ENCODE peak calls at places on chromosomes 12 and 14, in six cellular contexts. O is HCT116, D is uterus, M is spleen, L is sigmoid colon, J is adrenal gland. N is an unnamed sample.
A peak's percentile ranks its signal among the peaks of the same experiment; 100 is the strongest.

GRCh38 chr14:106620368-106620767 is 1094.0 kb downstream of the TMEM121 start:
- DNase-seq in O (no peak), D (no peak), M (no peak), L (no peak), J (no peak), N (no peak)

GRCh38 chr14:70343141-70343540 is 16.3 kb downstream of the COX16 start:
- DNase-seq in O (no peak), D (no peak), M (no peak), L (no peak), J (no peak), N (no peak)

GRCh38 chr12:71415336-71416231 is 24.0 kb upstream of the LGR5 start:
- DNase-seq in O (peak; percentile 42), D (no peak), M (no peak), L (no peak), J (peak; percentile 40), N (no peak)

GRCh38 chr14:100341301-100342031 is 18.3 kb downstream of the SLC25A47 start:
- DNase-seq in O (no peak), D (no peak), M (peak; percentile 74), L (no peak), J (peak; percentile 72), N (peak; percentile 39)

GRCh38 chr14:105414456-105415371 is 4.9 kb upstream of the MTA1 start:
- DNase-seq in O (no peak), D (peak; percentile 64), M (peak; percentile 89), L (peak; percentile 90), J (peak; percentile 67), N (peak; percentile 60)

GRCh38 chr14:77638738-77639137 is 22.3 kb upstream of the SPTLC2 start:
- DNase-seq in O (no peak), D (no peak), M (no peak), L (no peak), J (no peak), N (no peak)

GRCh38 chr12:54662028-54662427 is 13.9 kb upstream of the DCD start:
- DNase-seq in O (no peak), D (no peak), M (no peak), L (no peak), J (no peak), N (no peak)

GRCh38 chr14:74508844-74509428 is 15.4 kb downstream of the ISCA2 start:
- DNase-seq in O (no peak), D (no peak), M (peak; percentile 67), L (peak; percentile 63), J (no peak), N (no peak)

GRCh38 chr14:47150267-47150666 is 498.7 kb upstream of the RPL10L start:
- DNase-seq in O (no peak), D (no peak), M (no peak), L (no peak), J (no peak), N (no peak)

GRCh38 chr12:68271346-68271745 is 17.9 kb upstream of the IL22 start:
- DNase-seq in O (no peak), D (no peak), M (no peak), L (no peak), J (no peak), N (no peak)

GRCh38 chr14:57464013-57464730 is 29.5 kb downstream of the CCDC198 start:
- DNase-seq in O (no peak), D (no peak), M (no peak), L (no peak), J (no peak), N (no peak)

GRCh38 chr12:47376937-47377336 is 297.2 kb upstream of the AMIGO2 start:
- DNase-seq in O (no peak), D (no peak), M (no peak), L (no peak), J (no peak), N (no peak)

GRCh38 chr12:2678416-2678815 is 116.4 kb upstream of the FKBP4 start:
- DNase-seq in O (no peak), D (no peak), M (peak; percentile 49), L (no peak), J (no peak), N (no peak)

GRCh38 chr12:91717804-91718203 is 427.8 kb downstream of the BTG1 start:
- DNase-seq in O (no peak), D (no peak), M (no peak), L (no peak), J (no peak), N (no peak)

GRCh38 chr12:40146800-40147797 is 41.2 kb upstream of the SLC2A13 start:
- DNase-seq in O (no peak), D (no peak), M (no peak), L (peak; percentile 61), J (peak; percentile 61), N (no peak)

GRCh38 chr12:120060196-120060595 is 56.4 kb downstream of the RAB35 start:
- DNase-seq in O (no peak), D (no peak), M (no peak), L (no peak), J (no peak), N (no peak)

GRCh38 chr14:85533821-85534271 is 3.9 kb downstream of the FLRT2 start:
- DNase-seq in O (no peak), D (peak; percentile 15), M (no peak), L (peak; percentile 64), J (no peak), N (no peak)

GRCh38 chr12:41361791-41362190 is 173.7 kb downstream of the PDZRN4 start:
- DNase-seq in O (no peak), D (no peak), M (no peak), L (no peak), J (no peak), N (no peak)

GRCh38 chr12:68487721-68488309 is 122.9 kb upstream of the RAP1B start:
- DNase-seq in O (no peak), D (no peak), M (peak; percentile 71), L (no peak), J (no peak), N (no peak)

GRCh38 chr12:1201886-1202285 is 210.9 kb downstream of the ERC1 start:
- DNase-seq in O (no peak), D (no peak), M (no peak), L (no peak), J (no peak), N (no peak)

GRCh38 chr14:95533391-95533821 is 1.4 kb upstream of the GLRX5 start:
- DNase-seq in O (no peak), D (no peak), M (no peak), L (no peak), J (no peak), N (no peak)

GRCh38 chr12:78448692-78449091 is 415.9 kb upstream of the SYT1 start:
- DNase-seq in O (no peak), D (no peak), M (no peak), L (no peak), J (no peak), N (no peak)

GRCh38 chr12:46660719-46661118 is 165.1 kb downstream of the SLC38A4 start:
- DNase-seq in O (no peak), D (no peak), M (no peak), L (no peak), J (no peak), N (no peak)

GRCh38 chr14:102508774-102509743 is 517 bp downstream of the ANKRD9 start:
- DNase-seq in O (no peak), D (peak; percentile 49), M (peak; percentile 88), L (peak; percentile 91), J (peak; percentile 79), N (peak; percentile 42)
- TF ChIP-seq POLR2A in O (no peak), D (peak; percentile 16), M (no peak), L (no peak), J (no peak), N (peak; percentile 50)

DNA sequence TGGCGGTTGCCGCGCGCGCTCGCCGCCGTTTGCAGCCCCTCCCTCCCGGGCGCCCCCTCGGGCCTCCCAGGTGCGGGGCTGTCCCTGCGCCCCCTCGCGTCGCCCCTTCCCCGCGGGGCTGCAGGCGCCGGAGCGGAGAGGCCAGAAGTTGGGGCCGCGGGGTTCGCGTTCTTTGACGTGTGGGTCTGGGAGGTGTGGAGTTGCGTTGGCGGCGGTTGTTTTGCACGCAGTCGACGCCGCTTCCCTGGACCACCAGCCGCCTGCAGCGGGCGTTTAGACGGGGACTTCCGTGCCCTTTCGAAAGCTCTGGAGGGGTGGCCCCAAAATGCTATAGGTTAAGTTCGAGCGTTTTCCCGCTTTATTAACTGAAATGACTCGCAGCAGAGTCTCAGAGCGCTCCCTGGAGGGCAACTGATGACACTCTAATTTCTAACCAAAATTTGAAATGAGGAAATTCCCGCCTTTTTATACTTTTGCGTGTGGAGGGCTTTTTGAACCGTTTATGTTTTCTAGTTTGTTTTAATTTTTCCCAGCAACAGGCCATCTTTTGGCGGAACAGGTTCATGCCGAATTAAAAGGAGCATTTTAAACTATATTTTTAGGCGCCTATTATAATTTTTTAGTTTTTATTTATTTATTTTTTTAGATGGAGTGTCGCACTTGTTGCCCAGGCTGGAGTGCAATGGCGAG is 939 bp downstream of the TMPO start:
- DNase-seq in O (peak; percentile 74), D (peak; percentile 78), M (peak; percentile 93), L (peak; percentile 81), J (peak; percentile 75), N (peak; percentile 33)
- TF ChIP-seq POLR2A in O (no peak), D (peak; percentile 23), M (no peak), L (no peak), J (no peak), N (no peak)

GRCh38 chr12:109714141-109714912 is 702 bp downstream of the FAM222A start:
- DNase-seq in O (no peak), D (peak; percentile 52), M (peak; percentile 93), L (peak; percentile 86), J (peak; percentile 81), N (no peak)

GRCh38 chr12:109715310-109716091 is 1.9 kb downstream of the FAM222A start:
- DNase-seq in O (no peak), D (no peak), M (no peak), L (no peak), J (peak; percentile 77), N (no peak)

GRCh38 chr12:109714913-109715244 is 1.3 kb downstream of the FAM222A start:
- DNase-seq in O (no peak), D (no peak), M (no peak), L (no peak), J (no peak), N (no peak)

GRCh38 chr12:109711596-109712461 is 1.8 kb upstream of the FAM222A start:
- DNase-seq in O (no peak), D (no peak), M (no peak), L (no peak), J (peak; percentile 56), N (no peak)

DNA sequence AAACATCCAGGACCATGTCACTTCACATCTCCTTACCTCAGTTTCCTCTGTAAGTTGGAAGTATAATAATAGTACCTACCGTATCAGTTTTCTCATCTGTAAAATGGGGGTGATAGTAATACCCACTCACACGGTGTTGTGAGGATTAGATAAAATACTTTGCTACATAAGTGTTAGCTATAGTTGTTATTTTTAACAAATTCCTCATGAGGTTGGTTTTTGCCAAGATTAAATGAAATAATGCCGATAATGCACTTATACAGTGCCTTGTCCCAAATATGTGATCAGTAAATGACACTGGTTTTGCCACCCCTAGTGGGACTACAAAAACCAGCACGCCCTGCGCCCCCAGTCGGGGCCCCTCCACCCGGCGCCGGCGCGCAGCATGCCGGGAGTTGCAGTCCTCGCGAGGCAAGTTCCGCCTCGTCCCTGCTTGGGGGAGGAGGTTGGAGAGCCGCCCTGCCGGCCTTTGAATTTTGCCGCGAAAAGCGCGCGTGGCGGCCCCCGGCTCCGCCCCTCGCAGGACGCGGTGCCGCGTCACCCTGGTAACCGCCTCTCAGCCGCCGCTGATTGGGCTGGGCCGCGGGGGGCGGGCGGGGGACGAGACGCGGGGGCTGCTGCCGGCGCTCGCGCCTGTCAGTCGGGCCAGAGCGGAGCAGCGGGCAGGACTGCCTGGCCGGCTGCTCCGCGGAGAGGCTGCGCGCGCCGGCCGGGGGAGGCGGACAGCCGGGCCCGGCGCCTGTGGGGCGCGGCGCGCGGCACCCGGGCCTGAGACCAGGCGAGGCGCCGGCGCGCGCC is at the start of gene FAM222A:
- DNase-seq in O (peak; percentile 93), D (peak; percentile 96), M (peak; percentile 99), L (peak; percentile 98), J (peak; percentile 97), N (peak; percentile 88)
- TF ChIP-seq POLR2A in O (peak; percentile 60), D (peak; percentile 81), M (no peak), L (no peak), J (peak; percentile 89), N (peak; percentile 77)

GRCh38 chr12:24425601-24425970 is 476.1 kb upstream of the SOX5 start:
- DNase-seq in O (no peak), D (no peak), M (no peak), L (no peak), J (no peak), N (no peak)
- TF ChIP-seq POLR2A in O (no peak), D (no peak), M (no peak), L (no peak), J (no peak), N (no peak)